ENCODE peak calls at places on chromosome 18, in five cellular contexts. One of them, this sample, is unnamed.

GRCh38 chr18:6269933-6270332 is 144.8 kb downstream of the L3MBTL4 start:
- DNase-seq in T-helper 9 cell: no peak
- DNase-seq in Caki2: no peak
- DNase-seq in activated T-cell treated with anti-CD3 and anti-CD28 coated beads for 1 hour: no peak
- DNase-seq in stimulated activated CD4-positive, alpha-beta T cell treated with anti-CD3 and anti-CD28 coated beads, TNF-alpha, amount 100 ng/mL, for 48 hours: no peak
- DNase-seq in this sample: no peak

GRCh38 chr18:74623047-74623816 is 25.6 kb downstream of the ZNF407 start:
- DNase-seq in T-helper 9 cell: peak
- DNase-seq in Caki2: no peak
- DNase-seq in activated T-cell treated with anti-CD3 and anti-CD28 coated beads for 1 hour: peak
- DNase-seq in stimulated activated CD4-positive, alpha-beta T cell treated with anti-CD3 and anti-CD28 coated beads, TNF-alpha, amount 100 ng/mL, for 48 hours: no peak
- DNase-seq in this sample: no peak

GRCh38 chr18:7146067-7146466 is 28.5 kb upstream of the LAMA1 start:
- DNase-seq in T-helper 9 cell: no peak
- DNase-seq in Caki2: no peak
- DNase-seq in activated T-cell treated with anti-CD3 and anti-CD28 coated beads for 1 hour: no peak
- DNase-seq in stimulated activated CD4-positive, alpha-beta T cell treated with anti-CD3 and anti-CD28 coated beads, TNF-alpha, amount 100 ng/mL, for 48 hours: no peak
- DNase-seq in this sample: no peak

GRCh38 chr18:63183952-63184351 is 135.6 kb downstream of the BCL2 start:
- DNase-seq in T-helper 9 cell: no peak
- DNase-seq in Caki2: no peak
- DNase-seq in activated T-cell treated with anti-CD3 and anti-CD28 coated beads for 1 hour: no peak
- DNase-seq in stimulated activated CD4-positive, alpha-beta T cell treated with anti-CD3 and anti-CD28 coated beads, TNF-alpha, amount 100 ng/mL, for 48 hours: no peak
- DNase-seq in this sample: no peak

GRCh38 chr18:54612237-54612636 is 21.2 kb downstream of the DYNAP start:
- DNase-seq in T-helper 9 cell: no peak
- DNase-seq in Caki2: no peak
- DNase-seq in activated T-cell treated with anti-CD3 and anti-CD28 coated beads for 1 hour: no peak
- DNase-seq in stimulated activated CD4-positive, alpha-beta T cell treated with anti-CD3 and anti-CD28 coated beads, TNF-alpha, amount 100 ng/mL, for 48 hours: no peak
- DNase-seq in this sample: no peak

GRCh38 chr18:1026930-1027329 is 122.3 kb downstream of the ADCYAP1 start:
- DNase-seq in T-helper 9 cell: no peak
- DNase-seq in Caki2: no peak
- DNase-seq in activated T-cell treated with anti-CD3 and anti-CD28 coated beads for 1 hour: no peak
- DNase-seq in stimulated activated CD4-positive, alpha-beta T cell treated with anti-CD3 and anti-CD28 coated beads, TNF-alpha, amount 100 ng/mL, for 48 hours: no peak
- DNase-seq in this sample: no peak

GRCh38 chr18:36700955-36701354 is 127.8 kb downstream of the TPGS2 start:
- DNase-seq in T-helper 9 cell: no peak
- DNase-seq in Caki2: no peak
- DNase-seq in activated T-cell treated with anti-CD3 and anti-CD28 coated beads for 1 hour: no peak
- DNase-seq in stimulated activated CD4-positive, alpha-beta T cell treated with anti-CD3 and anti-CD28 coated beads, TNF-alpha, amount 100 ng/mL, for 48 hours: no peak
- DNase-seq in this sample: no peak

GRCh38 chr18:43158381-43158780 is 42.9 kb upstream of the RIT2 start:
- DNase-seq in T-helper 9 cell: no peak
- DNase-seq in Caki2: no peak
- DNase-seq in activated T-cell treated with anti-CD3 and anti-CD28 coated beads for 1 hour: no peak
- DNase-seq in stimulated activated CD4-positive, alpha-beta T cell treated with anti-CD3 and anti-CD28 coated beads, TNF-alpha, amount 100 ng/mL, for 48 hours: no peak
- DNase-seq in this sample: no peak

GRCh38 chr18:36321636-36322407 is 24.3 kb downstream of the FHOD3 start:
- DNase-seq in T-helper 9 cell: no peak
- DNase-seq in Caki2: peak
- DNase-seq in activated T-cell treated with anti-CD3 and anti-CD28 coated beads for 1 hour: no peak
- DNase-seq in stimulated activated CD4-positive, alpha-beta T cell treated with anti-CD3 and anti-CD28 coated beads, TNF-alpha, amount 100 ng/mL, for 48 hours: no peak
- DNase-seq in this sample: no peak

GRCh38 chr18:23405626-23406025 is 47.5 kb upstream of the RIOK3 start:
- DNase-seq in T-helper 9 cell: no peak
- DNase-seq in Caki2: no peak
- DNase-seq in activated T-cell treated with anti-CD3 and anti-CD28 coated beads for 1 hour: no peak
- DNase-seq in stimulated activated CD4-positive, alpha-beta T cell treated with anti-CD3 and anti-CD28 coated beads, TNF-alpha, amount 100 ng/mL, for 48 hours: no peak
- DNase-seq in this sample: no peak

GRCh38 chr18:45330170-45330594 is 285.1 kb upstream of the SLC14A2 start:
- DNase-seq in T-helper 9 cell: no peak
- DNase-seq in Caki2: peak
- DNase-seq in activated T-cell treated with anti-CD3 and anti-CD28 coated beads for 1 hour: no peak
- DNase-seq in stimulated activated CD4-positive, alpha-beta T cell treated with anti-CD3 and anti-CD28 coated beads, TNF-alpha, amount 100 ng/mL, for 48 hours: no peak
- DNase-seq in this sample: no peak

GRCh38 chr18:74507120-74507881 is 11.1 kb downstream of the CNDP2 start:
- DNase-seq in T-helper 9 cell: no peak
- DNase-seq in Caki2: no peak
- DNase-seq in activated T-cell treated with anti-CD3 and anti-CD28 coated beads for 1 hour: no peak
- DNase-seq in stimulated activated CD4-positive, alpha-beta T cell treated with anti-CD3 and anti-CD28 coated beads, TNF-alpha, amount 100 ng/mL, for 48 hours: no peak
- DNase-seq in this sample: no peak

GRCh38 chr18:9741821-9742541 is 33.9 kb downstream of the RAB31 start:
- DNase-seq in T-helper 9 cell: no peak
- DNase-seq in Caki2: no peak
- DNase-seq in activated T-cell treated with anti-CD3 and anti-CD28 coated beads for 1 hour: no peak
- DNase-seq in stimulated activated CD4-positive, alpha-beta T cell treated with anti-CD3 and anti-CD28 coated beads, TNF-alpha, amount 100 ng/mL, for 48 hours: no peak
- DNase-seq in this sample: peak

This sample was measured in A673.